ENCODE peak calls at places on chromosomes 12 and 14, in four cellular contexts. One of them, this sample, is unnamed.

GRCh38 chr14:72521968-72522741 is 371.7 kb downstream of the DPF3 start:
- DNase-seq in WTC11: no peak
- DNase-seq in T-helper 2 cell: no peak
- DNase-seq in astrocyte of the cerebellum: no peak
- DNase-seq in this sample: no peak

GRCh38 chr12:115871714-115872113 is 405.8 kb downstream of the MED13L start:
- DNase-seq in WTC11: peak
- DNase-seq in T-helper 2 cell: no peak
- DNase-seq in astrocyte of the cerebellum: no peak
- DNase-seq in this sample: no peak

GRCh38 chr12:1793426-1794210 is 26.7 kb upstream of the LRTM2 start:
- DNase-seq in WTC11: no peak
- DNase-seq in T-helper 2 cell: no peak
- DNase-seq in astrocyte of the cerebellum: no peak
- DNase-seq in this sample: no peak

GRCh38 chr14:101918125-101918989 is 46.0 kb upstream of the DYNC1H1 start:
- DNase-seq in WTC11: peak
- DNase-seq in T-helper 2 cell: no peak
- DNase-seq in astrocyte of the cerebellum: no peak
- DNase-seq in this sample: no peak

GRCh38 chr14:60867503-60868172 is 113.2 kb downstream of the TRMT5 start:
- DNase-seq in WTC11: no peak
- DNase-seq in T-helper 2 cell: no peak
- DNase-seq in astrocyte of the cerebellum: no peak
- DNase-seq in this sample: no peak

GRCh38 chr14:59020382-59020781 is 168.1 kb upstream of the DAAM1 start:
- DNase-seq in WTC11: no peak
- DNase-seq in T-helper 2 cell: no peak
- DNase-seq in astrocyte of the cerebellum: peak
- DNase-seq in this sample: no peak

GRCh38 chr12:26124491-26125450 is at the start of gene BHLHE41:
- DNase-seq in WTC11: peak
- DNase-seq in T-helper 2 cell: no peak
- DNase-seq in astrocyte of the cerebellum: no peak
- DNase-seq in this sample: no peak

GRCh38 chr14:74964787-74965769 is 9.7 kb upstream of the PGF start:
- DNase-seq in WTC11: no peak
- DNase-seq in T-helper 2 cell: no peak
- DNase-seq in astrocyte of the cerebellum: no peak
- DNase-seq in this sample: no peak

This sample was measured in omental fat pad.